ENCODE peak calls at places on chromosomes 2 and 18, in nine cellular contexts. F is neural progenitor cell; Q is HuH-7; X is AML-193; I is HCEC 1CT; U is activated T-cell treated with anti-CD3 and anti-CD28 coated beads, Interleukin-2, amount 50 U/mL, for 72 hours; M is stimulated activated CD8-positive, alpha-beta memory T cell treated with anti-CD3 and anti-CD28 coated beads, Interleukin-2, amount 100 ng/mL, for 48 hours; D is lung microvascular endothelial cell; J is iPS DF 19.7. L is an unnamed sample.

GRCh38 chr18:39271654-39272053 is 1706.1 kb upstream of the CELF4 start:
- DNase-seq in F (no peak), Q (no peak), X (no peak), I (no peak), U (no peak), M (no peak), D (no peak), J (no peak), L (no peak)

GRCh38 chr2:206989306-206989705 is 50.0 kb downstream of the CPO start:
- DNase-seq in F (peak), Q (peak), X (peak), I (no peak), U (peak), M (peak), D (peak), J (no peak), L (peak)

GRCh38 chr2:96147593-96148201 is 2.5 kb upstream of the DUSP2 start:
- DNase-seq in F (no peak), Q (no peak), X (no peak), I (no peak), U (peak), M (no peak), D (no peak), J (no peak), L (no peak)

GRCh38 chr2:72985891-72986683 is 68.8 kb downstream of the EMX1 start:
- DNase-seq in F (no peak), Q (no peak), X (no peak), I (no peak), U (no peak), M (no peak), D (no peak), J (no peak), L (no peak)

GRCh38 chr2:60353863-60354262 is 199.6 kb downstream of the BCL11A start:
- DNase-seq in F (no peak), Q (no peak), X (no peak), I (no peak), U (no peak), M (no peak), D (no peak), J (no peak), L (no peak)

GRCh38 chr2:189865836-189866235 is 81.6 kb downstream of the PMS1 start:
- DNase-seq in F (no peak), Q (no peak), X (no peak), I (no peak), U (no peak), M (no peak), D (no peak), J (no peak), L (no peak)

GRCh38 chr2:67650292-67651133 is 253.4 kb downstream of the ETAA1 start:
- DNase-seq in F (peak), Q (peak), X (no peak), I (peak), U (peak), M (peak), D (peak), J (peak), L (peak)

GRCh38 chr2:115738138-115738537 is 1295.7 kb downstream of the DPP10 start:
- DNase-seq in F (no peak), Q (no peak), X (no peak), I (no peak), U (no peak), M (no peak), D (no peak), J (no peak), L (peak)

GRCh38 chr2:224892574-224893204 is 149.6 kb downstream of the DOCK10 start:
- DNase-seq in F (peak), Q (no peak), X (peak), I (no peak), U (no peak), M (no peak), D (no peak), J (peak), L (no peak)

GRCh38 chr2:71613953-71614925 is 160.9 kb downstream of the DYSF start:
- DNase-seq in F (no peak), Q (no peak), X (no peak), I (no peak), U (no peak), M (no peak), D (no peak), J (no peak), L (no peak)

GRCh38 chr2:23520256-23520655 is 135.3 kb downstream of the KLHL29 start:
- DNase-seq in F (no peak), Q (peak), X (no peak), I (no peak), U (no peak), M (no peak), D (no peak), J (peak), L (no peak)

GRCh38 chr2:16012626-16013501 is 72.5 kb downstream of the MYCN start:
- DNase-seq in F (peak), Q (no peak), X (no peak), I (no peak), U (no peak), M (no peak), D (no peak), J (no peak), L (peak)

GRCh38 chr2:188596054-188596453 is 304.4 kb downstream of the GULP1 start:
- DNase-seq in F (no peak), Q (no peak), X (no peak), I (peak), U (no peak), M (no peak), D (peak), J (no peak), L (no peak)

GRCh38 chr2:154623819-154624218 is 74.7 kb upstream of the KCNJ3 start:
- DNase-seq in F (peak), Q (peak), X (peak), I (no peak), U (no peak), M (no peak), D (peak), J (peak), L (peak)

GRCh38 chr2:229249536-229249935 is 21.6 kb downstream of the PID1 start:
- DNase-seq in F (no peak), Q (no peak), X (no peak), I (no peak), U (no peak), M (no peak), D (no peak), J (no peak), L (no peak)

GRCh38 chr2:99864561-99865216 is 277.7 kb downstream of the AFF3 start:
- DNase-seq in F (no peak), Q (no peak), X (no peak), I (no peak), U (no peak), M (no peak), D (peak), J (no peak), L (no peak)

GRCh38 chr2:36683002-36683401 is 13.5 kb upstream of the VIT start:
- DNase-seq in F (no peak), Q (no peak), X (no peak), I (no peak), U (no peak), M (no peak), D (no peak), J (no peak), L (no peak)

GRCh38 chr2:2721296-2721835 is 390.3 kb upstream of the MYT1L start:
- DNase-seq in F (no peak), Q (no peak), X (no peak), I (no peak), U (no peak), M (no peak), D (no peak), J (no peak), L (no peak)

GRCh38 chr18:23141022-23141999 is 6.0 kb downstream of the CABLES1 start:
- DNase-seq in F (no peak), Q (peak), X (no peak), I (no peak), U (no peak), M (no peak), D (peak), J (no peak), L (peak)

GRCh38 chr2:38215511-38215910 is 139.6 kb upstream of the CYP1B1 start:
- DNase-seq in F (no peak), Q (no peak), X (no peak), I (no peak), U (no peak), M (no peak), D (no peak), J (no peak), L (no peak)